ENCODE peak calls at places on chromosomes 4 and X, in four cellular contexts. One of them, this sample, is unnamed.
A peak's percentile ranks its signal among the peaks of the same experiment; 100 is the strongest.

GRCh38 chr4:98143001-98143899 is at the start of gene STPG2:
- DNase-seq in activated gamma-delta T cell treated with Interleukin-2 at 50 U/mL for 16 hours: peak; percentile 92
- DNase-seq in stimulated activated CD4-positive, alpha-beta T cell treated with anti-CD3 and anti-CD28 coated beads, Interleukin-4, amount 100 ng/mL, for 1 hour: peak; percentile 95
- DNase-seq in ecto neural progenitor cell: peak; percentile 92
- DNase-seq in this sample: peak; percentile 91

GRCh38 chrX:21798677-21799219 is 40.7 kb upstream of the MBTPS2 start:
- DNase-seq in ecto neural progenitor cell: no peak
- DNase-seq in activated gamma-delta T cell treated with Interleukin-2 at 50 U/mL for 16 hours: no peak
- DNase-seq in stimulated activated CD4-positive, alpha-beta T cell treated with anti-CD3 and anti-CD28 coated beads, Interleukin-4, amount 100 ng/mL, for 1 hour: no peak
- DNase-seq in this sample: no peak

GRCh38 chr4:129384974-129385373 is 289.0 kb downstream of the C4orf33 start:
- DNase-seq in ecto neural progenitor cell: no peak
- DNase-seq in stimulated activated CD4-positive, alpha-beta T cell treated with anti-CD3 and anti-CD28 coated beads, Interleukin-4, amount 100 ng/mL, for 1 hour: no peak
- DNase-seq in activated gamma-delta T cell treated with Interleukin-2 at 50 U/mL for 16 hours: no peak
- DNase-seq in this sample: no peak

GRCh38 chrX:83278988-83279387 is 229.1 kb upstream of the POU3F4 start:
- DNase-seq in stimulated activated CD4-positive, alpha-beta T cell treated with anti-CD3 and anti-CD28 coated beads, Interleukin-4, amount 100 ng/mL, for 1 hour: no peak
- DNase-seq in activated gamma-delta T cell treated with Interleukin-2 at 50 U/mL for 16 hours: no peak
- DNase-seq in ecto neural progenitor cell: no peak
- DNase-seq in this sample: no peak

GRCh38 chr4:15457401-15458201 is 12.1 kb upstream of the CC2D2A start:
- DNase-seq in stimulated activated CD4-positive, alpha-beta T cell treated with anti-CD3 and anti-CD28 coated beads, Interleukin-4, amount 100 ng/mL, for 1 hour: no peak
- DNase-seq in ecto neural progenitor cell: no peak
- DNase-seq in activated gamma-delta T cell treated with Interleukin-2 at 50 U/mL for 16 hours: no peak
- DNase-seq in this sample: peak; percentile 49

GRCh38 chrX:153635788-153636668 is 11.0 kb upstream of the DUSP9 start:
- DNase-seq in stimulated activated CD4-positive, alpha-beta T cell treated with anti-CD3 and anti-CD28 coated beads, Interleukin-4, amount 100 ng/mL, for 1 hour: no peak
- DNase-seq in ecto neural progenitor cell: peak; percentile 66
- DNase-seq in activated gamma-delta T cell treated with Interleukin-2 at 50 U/mL for 16 hours: no peak
- DNase-seq in this sample: no peak

GRCh38 chrX:56219702-56220101 is 12.5 kb upstream of the KLF8 start:
- DNase-seq in stimulated activated CD4-positive, alpha-beta T cell treated with anti-CD3 and anti-CD28 coated beads, Interleukin-4, amount 100 ng/mL, for 1 hour: no peak
- DNase-seq in activated gamma-delta T cell treated with Interleukin-2 at 50 U/mL for 16 hours: no peak
- DNase-seq in ecto neural progenitor cell: no peak
- DNase-seq in this sample: no peak

GRCh38 chrX:38375888-38376287 is 23.5 kb downstream of the OTC start:
- DNase-seq in ecto neural progenitor cell: no peak
- DNase-seq in activated gamma-delta T cell treated with Interleukin-2 at 50 U/mL for 16 hours: no peak
- DNase-seq in stimulated activated CD4-positive, alpha-beta T cell treated with anti-CD3 and anti-CD28 coated beads, Interleukin-4, amount 100 ng/mL, for 1 hour: no peak
- DNase-seq in this sample: no peak

GRCh38 chr4:54902261-54902660 is 223.1 kb downstream of the KDR start:
- DNase-seq in ecto neural progenitor cell: no peak
- DNase-seq in activated gamma-delta T cell treated with Interleukin-2 at 50 U/mL for 16 hours: no peak
- DNase-seq in stimulated activated CD4-positive, alpha-beta T cell treated with anti-CD3 and anti-CD28 coated beads, Interleukin-4, amount 100 ng/mL, for 1 hour: no peak
- DNase-seq in this sample: no peak

GRCh38 chrX:56853436-56853835 is 124.4 kb downstream of the NBDY start:
- DNase-seq in ecto neural progenitor cell: no peak
- DNase-seq in stimulated activated CD4-positive, alpha-beta T cell treated with anti-CD3 and anti-CD28 coated beads, Interleukin-4, amount 100 ng/mL, for 1 hour: no peak
- DNase-seq in activated gamma-delta T cell treated with Interleukin-2 at 50 U/mL for 16 hours: no peak
- DNase-seq in this sample: no peak

GRCh38 chr4:101885574-101885973 is 95.0 kb downstream of the BANK1 start:
- DNase-seq in stimulated activated CD4-positive, alpha-beta T cell treated with anti-CD3 and anti-CD28 coated beads, Interleukin-4, amount 100 ng/mL, for 1 hour: no peak
- DNase-seq in activated gamma-delta T cell treated with Interleukin-2 at 50 U/mL for 16 hours: no peak
- DNase-seq in ecto neural progenitor cell: no peak
- DNase-seq in this sample: no peak

GRCh38 chr4:177105526-177105925 is 204.1 kb upstream of the NEIL3 start:
- DNase-seq in ecto neural progenitor cell: no peak
- DNase-seq in stimulated activated CD4-positive, alpha-beta T cell treated with anti-CD3 and anti-CD28 coated beads, Interleukin-4, amount 100 ng/mL, for 1 hour: no peak
- DNase-seq in activated gamma-delta T cell treated with Interleukin-2 at 50 U/mL for 16 hours: no peak
- DNase-seq in this sample: no peak

GRCh38 chr4:101825953-101826352 is 35.4 kb downstream of the BANK1 start:
- DNase-seq in ecto neural progenitor cell: no peak
- DNase-seq in stimulated activated CD4-positive, alpha-beta T cell treated with anti-CD3 and anti-CD28 coated beads, Interleukin-4, amount 100 ng/mL, for 1 hour: no peak
- DNase-seq in activated gamma-delta T cell treated with Interleukin-2 at 50 U/mL for 16 hours: no peak
- DNase-seq in this sample: no peak

GRCh38 chr4:159142254-159142653 is 39.4 kb downstream of the RAPGEF2 start:
- DNase-seq in ecto neural progenitor cell: no peak
- DNase-seq in activated gamma-delta T cell treated with Interleukin-2 at 50 U/mL for 16 hours: no peak
- DNase-seq in stimulated activated CD4-positive, alpha-beta T cell treated with anti-CD3 and anti-CD28 coated beads, Interleukin-4, amount 100 ng/mL, for 1 hour: no peak
- DNase-seq in this sample: no peak

GRCh38 chrX:133229361-133229760 is 11.2 kb upstream of the TFDP3 start:
- DNase-seq in activated gamma-delta T cell treated with Interleukin-2 at 50 U/mL for 16 hours: no peak
- DNase-seq in ecto neural progenitor cell: no peak
- DNase-seq in stimulated activated CD4-positive, alpha-beta T cell treated with anti-CD3 and anti-CD28 coated beads, Interleukin-4, amount 100 ng/mL, for 1 hour: no peak
- DNase-seq in this sample: no peak

GRCh38 chr4:88062311-88062710 is 54.9 kb downstream of the PKD2 start:
- DNase-seq in ecto neural progenitor cell: no peak
- DNase-seq in activated gamma-delta T cell treated with Interleukin-2 at 50 U/mL for 16 hours: no peak
- DNase-seq in stimulated activated CD4-positive, alpha-beta T cell treated with anti-CD3 and anti-CD28 coated beads, Interleukin-4, amount 100 ng/mL, for 1 hour: no peak
- DNase-seq in this sample: no peak

GRCh38 chrX:4253092-4253491 is 539.6 kb upstream of the PRKX start:
- DNase-seq in activated gamma-delta T cell treated with Interleukin-2 at 50 U/mL for 16 hours: no peak
- DNase-seq in stimulated activated CD4-positive, alpha-beta T cell treated with anti-CD3 and anti-CD28 coated beads, Interleukin-4, amount 100 ng/mL, for 1 hour: no peak
- DNase-seq in ecto neural progenitor cell: no peak
- DNase-seq in this sample: no peak

GRCh38 chr4:81723927-81724587 is 252.3 kb upstream of the RASGEF1B start:
- DNase-seq in stimulated activated CD4-positive, alpha-beta T cell treated with anti-CD3 and anti-CD28 coated beads, Interleukin-4, amount 100 ng/mL, for 1 hour: no peak
- DNase-seq in activated gamma-delta T cell treated with Interleukin-2 at 50 U/mL for 16 hours: peak; percentile 14
- DNase-seq in ecto neural progenitor cell: no peak
- DNase-seq in this sample: no peak

GRCh38 chrX:140776320-140776719 is 66.8 kb downstream of the LINC00632 start:
- DNase-seq in stimulated activated CD4-positive, alpha-beta T cell treated with anti-CD3 and anti-CD28 coated beads, Interleukin-4, amount 100 ng/mL, for 1 hour: no peak
- DNase-seq in ecto neural progenitor cell: no peak
- DNase-seq in activated gamma-delta T cell treated with Interleukin-2 at 50 U/mL for 16 hours: no peak
- DNase-seq in this sample: no peak

GRCh38 chrX:19728083-19728648 is 159.2 kb downstream of the SH3KBP1 start:
- DNase-seq in ecto neural progenitor cell: no peak
- DNase-seq in activated gamma-delta T cell treated with Interleukin-2 at 50 U/mL for 16 hours: no peak
- DNase-seq in stimulated activated CD4-positive, alpha-beta T cell treated with anti-CD3 and anti-CD28 coated beads, Interleukin-4, amount 100 ng/mL, for 1 hour: no peak
- DNase-seq in this sample: no peak

GRCh38 chr4:8218371-8219050 is 19.4 kb downstream of the SH3TC1 start:
- DNase-seq in ecto neural progenitor cell: no peak
- DNase-seq in activated gamma-delta T cell treated with Interleukin-2 at 50 U/mL for 16 hours: no peak
- DNase-seq in stimulated activated CD4-positive, alpha-beta T cell treated with anti-CD3 and anti-CD28 coated beads, Interleukin-4, amount 100 ng/mL, for 1 hour: no peak
- DNase-seq in this sample: no peak

GRCh38 chr4:106430797-106431196 is 62.2 kb upstream of the GIMD1 start:
- DNase-seq in ecto neural progenitor cell: no peak
- DNase-seq in activated gamma-delta T cell treated with Interleukin-2 at 50 U/mL for 16 hours: no peak
- DNase-seq in stimulated activated CD4-positive, alpha-beta T cell treated with anti-CD3 and anti-CD28 coated beads, Interleukin-4, amount 100 ng/mL, for 1 hour: no peak
- DNase-seq in this sample: no peak

GRCh38 chr4:74671074-74671698 is 123.1 kb downstream of the BTC start:
- DNase-seq in ecto neural progenitor cell: peak; percentile 58
- DNase-seq in activated gamma-delta T cell treated with Interleukin-2 at 50 U/mL for 16 hours: peak; percentile 10
- DNase-seq in stimulated activated CD4-positive, alpha-beta T cell treated with anti-CD3 and anti-CD28 coated beads, Interleukin-4, amount 100 ng/mL, for 1 hour: peak; percentile 46
- DNase-seq in this sample: peak; percentile 14

GRCh38 chrX:56576721-56577120 is 13.3 kb downstream of the UBQLN2 start:
- DNase-seq in activated gamma-delta T cell treated with Interleukin-2 at 50 U/mL for 16 hours: no peak
- DNase-seq in stimulated activated CD4-positive, alpha-beta T cell treated with anti-CD3 and anti-CD28 coated beads, Interleukin-4, amount 100 ng/mL, for 1 hour: no peak
- DNase-seq in ecto neural progenitor cell: no peak
- DNase-seq in this sample: no peak

GRCh38 chrX:154603438-154604430 is 15.3 kb downstream of the CTAG1B start:
- DNase-seq in activated gamma-delta T cell treated with Interleukin-2 at 50 U/mL for 16 hours: no peak
- DNase-seq in ecto neural progenitor cell: no peak
- DNase-seq in stimulated activated CD4-positive, alpha-beta T cell treated with anti-CD3 and anti-CD28 coated beads, Interleukin-4, amount 100 ng/mL, for 1 hour: no peak
- DNase-seq in this sample: no peak

GRCh38 chr4:160414516-160414915 is 1311.6 kb downstream of the RAPGEF2 start:
- DNase-seq in stimulated activated CD4-positive, alpha-beta T cell treated with anti-CD3 and anti-CD28 coated beads, Interleukin-4, amount 100 ng/mL, for 1 hour: no peak
- DNase-seq in activated gamma-delta T cell treated with Interleukin-2 at 50 U/mL for 16 hours: no peak
- DNase-seq in ecto neural progenitor cell: no peak
- DNase-seq in this sample: no peak

GRCh38 chrX:20373063-20373462 is 106.4 kb upstream of the RPS6KA3 start:
- DNase-seq in stimulated activated CD4-positive, alpha-beta T cell treated with anti-CD3 and anti-CD28 coated beads, Interleukin-4, amount 100 ng/mL, for 1 hour: no peak
- DNase-seq in ecto neural progenitor cell: no peak
- DNase-seq in activated gamma-delta T cell treated with Interleukin-2 at 50 U/mL for 16 hours: no peak
- DNase-seq in this sample: no peak

GRCh38 chrX:155968106-155968714 is 29.3 kb upstream of the IL9R start:
- DNase-seq in activated gamma-delta T cell treated with Interleukin-2 at 50 U/mL for 16 hours: no peak
- DNase-seq in ecto neural progenitor cell: no peak
- DNase-seq in stimulated activated CD4-positive, alpha-beta T cell treated with anti-CD3 and anti-CD28 coated beads, Interleukin-4, amount 100 ng/mL, for 1 hour: no peak
- DNase-seq in this sample: no peak

GRCh38 chr4:66178901-66179300 is 508.6 kb upstream of the EPHA5 start:
- DNase-seq in ecto neural progenitor cell: no peak
- DNase-seq in stimulated activated CD4-positive, alpha-beta T cell treated with anti-CD3 and anti-CD28 coated beads, Interleukin-4, amount 100 ng/mL, for 1 hour: no peak
- DNase-seq in activated gamma-delta T cell treated with Interleukin-2 at 50 U/mL for 16 hours: no peak
- DNase-seq in this sample: no peak

GRCh38 chr4:110087116-110087708 is 111.2 kb downstream of the ELOVL6 start:
- DNase-seq in ecto neural progenitor cell: no peak
- DNase-seq in stimulated activated CD4-positive, alpha-beta T cell treated with anti-CD3 and anti-CD28 coated beads, Interleukin-4, amount 100 ng/mL, for 1 hour: no peak
- DNase-seq in activated gamma-delta T cell treated with Interleukin-2 at 50 U/mL for 16 hours: no peak
- DNase-seq in this sample: no peak

GRCh38 chr4:103074598-103075434 is 1.7 kb downstream of the SLC9B2 start:
- DNase-seq in activated gamma-delta T cell treated with Interleukin-2 at 50 U/mL for 16 hours: no peak
- DNase-seq in stimulated activated CD4-positive, alpha-beta T cell treated with anti-CD3 and anti-CD28 coated beads, Interleukin-4, amount 100 ng/mL, for 1 hour: no peak
- DNase-seq in ecto neural progenitor cell: no peak
- DNase-seq in this sample: no peak

GRCh38 chr4:80913381-80913780 is 117.1 kb upstream of the BMP3 start:
- DNase-seq in ecto neural progenitor cell: no peak
- DNase-seq in stimulated activated CD4-positive, alpha-beta T cell treated with anti-CD3 and anti-CD28 coated beads, Interleukin-4, amount 100 ng/mL, for 1 hour: no peak
- DNase-seq in activated gamma-delta T cell treated with Interleukin-2 at 50 U/mL for 16 hours: no peak
- DNase-seq in this sample: no peak

GRCh38 chr4:8832130-8832930 is 39.3 kb downstream of the HMX1 start:
- DNase-seq in stimulated activated CD4-positive, alpha-beta T cell treated with anti-CD3 and anti-CD28 coated beads, Interleukin-4, amount 100 ng/mL, for 1 hour: no peak
- DNase-seq in activated gamma-delta T cell treated with Interleukin-2 at 50 U/mL for 16 hours: no peak
- DNase-seq in ecto neural progenitor cell: peak; percentile 36
- DNase-seq in this sample: no peak

GRCh38 chr4:81436928-81437327 is 34.8 kb downstream of the RASGEF1B start:
- DNase-seq in ecto neural progenitor cell: no peak
- DNase-seq in activated gamma-delta T cell treated with Interleukin-2 at 50 U/mL for 16 hours: no peak
- DNase-seq in stimulated activated CD4-positive, alpha-beta T cell treated with anti-CD3 and anti-CD28 coated beads, Interleukin-4, amount 100 ng/mL, for 1 hour: no peak
- DNase-seq in this sample: no peak

GRCh38 chr4:49044270-49044669 is 58.2 kb downstream of the CWH43 start:
- DNase-seq in stimulated activated CD4-positive, alpha-beta T cell treated with anti-CD3 and anti-CD28 coated beads, Interleukin-4, amount 100 ng/mL, for 1 hour: no peak
- DNase-seq in activated gamma-delta T cell treated with Interleukin-2 at 50 U/mL for 16 hours: no peak
- DNase-seq in ecto neural progenitor cell: no peak
- DNase-seq in this sample: no peak

This sample was measured in immature natural killer cell.